ENCODE peak calls at places on chromosomes 16 and 17, in seven cellular contexts. O, U, C, N, J, A and L are unnamed samples.

GRCh38 chr16:89350701-89351380 is 133.3 kb downstream of the ZNF778 start:
- DNase-seq in A (no peak), U (no peak), J (no peak), C (no peak), O (no peak), N (no peak), L (no peak)

GRCh38 chr17:55430531-55431228 is 9.0 kb upstream of the MMD start:
- DNase-seq in C (no peak), J (no peak), U (no peak), A (no peak), O (no peak), N (no peak), L (no peak)

GRCh38 chr17:80472996-80473395 is 3.4 kb downstream of the NPTX1 start:
- DNase-seq in U (no peak), J (no peak), O (no peak), N (no peak), C (no peak), A (no peak), L (no peak)

GRCh38 chr17:57277923-57278604 is 21.7 kb downstream of the MSI2 start:
- DNase-seq in C (no peak), A (no peak), U (no peak), N (no peak), J (no peak), O (no peak), L (no peak)

GRCh38 chr17:55812323-55812722 is 61.5 kb downstream of the PCTP start:
- DNase-seq in C (no peak), N (no peak), U (no peak), O (no peak), A (no peak), J (no peak), L (no peak)

GRCh38 chr17:79022507-79022991 is 1.4 kb upstream of the C1QTNF1 start:
- DNase-seq in A (no peak), C (no peak), N (no peak), O (no peak), J (no peak), U (no peak), L (no peak)

GRCh38 chr17:142102-142661 is 4.8 kb downstream of the SCGB1C2 start:
- DNase-seq in U (peak), C (no peak), O (no peak), J (no peak), N (no peak), A (peak), L (no peak)

GRCh38 chr16:68486671-68487495 is 38.6 kb upstream of the SMPD3 start:
- DNase-seq in J (peak), N (no peak), C (no peak), O (no peak), U (no peak), A (no peak), L (no peak)

GRCh38 chr17:16491703-16492612 is at the start of gene LRRC75A:
- DNase-seq in O (peak), A (peak), C (no peak), J (peak), N (no peak), U (peak), L (peak)

GRCh38 chr16:47877166-47877565 is 278.6 kb downstream of the ABCC12 start:
- DNase-seq in A (no peak), N (no peak), O (no peak), U (no peak), C (no peak), J (no peak), L (no peak)

GRCh38 chr17:8707591-8708453 is 36.8 kb downstream of the CCDC42 start:
- DNase-seq in U (no peak), O (no peak), N (no peak), J (no peak), C (no peak), A (no peak), L (no peak)